ENCODE peak calls at places on chromosomes 16 and 17, in four cellular contexts. P, F, K and T are unnamed samples.

GRCh38 chr17:49727353-49727752 is 19.6 kb upstream of the SLC35B1 start:
- DNase-seq in F (no peak), K (no peak), P (no peak), T (no peak)

GRCh38 chr16:678858-679807 is 1.1 kb upstream of the STUB1 start:
- DNase-seq in P (peak), K (peak), F (peak), T (peak)

GRCh38 chr17:48642059-48642842 is 16.1 kb upstream of the HOXB9 start:
- DNase-seq in P (no peak), F (no peak), K (no peak), T (no peak)

GRCh38 chr16:11629071-11630030 is 38.9 kb upstream of the SNN start:
- DNase-seq in K (no peak), F (no peak), P (no peak), T (peak)

GRCh38 chr17:17358060-17358751 is 55.0 kb downstream of the NT5M start:
- DNase-seq in K (no peak), P (no peak), F (no peak), T (no peak)

GRCh38 chr16:57253410-57253927 is 8.4 kb downstream of the ARL2BP start:
- DNase-seq in P (no peak), K (no peak), F (no peak), T (no peak)

GRCh38 chr17:36500745-36501225 is 14.3 kb downstream of the ZNHIT3 start:
- DNase-seq in P (no peak), K (no peak), F (no peak), T (no peak)

GRCh38 chr17:28727727-28728363 is 743 bp upstream of the NEK8 start:
- DNase-seq in F (peak), K (peak), P (peak), T (peak)

GRCh38 chr16:3961449-3961849 is 80.9 kb upstream of the CREBBP start:
- DNase-seq in K (no peak), P (no peak), F (peak), T (no peak)

GRCh38 chr16:50360779-50361178 is 8.0 kb downstream of the BRD7 start:
- DNase-seq in P (no peak), K (no peak), F (no peak), T (no peak)

GRCh38 chr16:23857901-23858300 is 22.1 kb downstream of the PRKCB start:
- DNase-seq in P (no peak), K (no peak), F (no peak), T (no peak)

GRCh38 chr16:5502467-5502869 is 404.9 kb upstream of the EEF2KMT start:
- DNase-seq in F (no peak), P (peak), K (no peak), T (no peak)

GRCh38 chr17:1999557-2000251 is 25.4 kb downstream of the RTN4RL1 start:
- DNase-seq in K (peak), P (peak), F (no peak), T (no peak)

GRCh38 chr17:19569785-19570496 is 36.3 kb downstream of the SLC47A1 start:
- DNase-seq in F (no peak), P (no peak), K (no peak), T (no peak)

GRCh38 chr16:85386467-85387170 is 226.5 kb upstream of the GSE1 start:
- DNase-seq in F (no peak), P (peak), K (peak), T (no peak)

GRCh38 chr16:2213817-2214720 is 571 bp downstream of the PGP start:
- DNase-seq in P (no peak), F (no peak), K (no peak), T (peak)

GRCh38 chr17:50663812-50664374 is 29.2 kb downstream of the ABCC3 start:
- DNase-seq in K (no peak), P (no peak), F (no peak), T (no peak)

GRCh38 chr16:84585886-84586285 is 32.0 kb downstream of the COTL1 start:
- DNase-seq in P (peak), F (no peak), K (no peak), T (no peak)

GRCh38 chr16:85350973-85351372 is 238.7 kb upstream of the CIBAR2 start:
- DNase-seq in F (peak), P (peak), K (peak), T (no peak)

GRCh38 chr16:84514874-84515835 is 10.7 kb upstream of the MEAK7 start:
- DNase-seq in F (no peak), K (no peak), P (no peak), T (peak)

GRCh38 chr17:57600092-57600491 is 145.0 kb downstream of the CCDC182 start:
- DNase-seq in P (no peak), K (no peak), F (no peak), T (no peak)

GRCh38 chr16:86515420-86515779 is 5.1 kb downstream of the FOXF1 start:
- DNase-seq in F (no peak), P (no peak), K (no peak), T (no peak)

GRCh38 chr16:88948781-88949490 is 28.1 kb downstream of the CBFA2T3 start:
- DNase-seq in K (no peak), F (no peak), P (no peak), T (no peak)

GRCh38 chr17:64585146-64585545 is 77.0 kb downstream of the SMURF2 start:
- DNase-seq in K (no peak), F (no peak), P (no peak), T (no peak)

GRCh38 chr17:146983-147761 is 9.8 kb downstream of the SCGB1C2 start:
- DNase-seq in P (no peak), K (peak), F (no peak), T (no peak)

GRCh38 chr16:89845417-89845816 is 17.1 kb downstream of the SPIRE2 start:
- DNase-seq in K (no peak), F (no peak), P (no peak), T (peak)

GRCh38 chr17:4559851-4560820 is at the start of gene GGT6:
- DNase-seq in P (no peak), K (peak), F (no peak), T (no peak)

GRCh38 chr16:27599606-27600005 is 49.7 kb downstream of the KATNIP start:
- DNase-seq in P (no peak), F (no peak), K (no peak), T (no peak)

GRCh38 chr17:75694536-75694935 is 26.7 kb upstream of the ITGB4 start:
- DNase-seq in P (no peak), K (no peak), F (no peak), T (no peak)

GRCh38 chr17:8838551-8839095 is 28.9 kb downstream of the PIK3R6 start:
- DNase-seq in F (no peak), K (peak), P (no peak), T (no peak)

GRCh38 chr17:77254961-77255741 is 114.4 kb downstream of the SEC14L1 start:
- DNase-seq in P (no peak), K (peak), F (peak), T (no peak)

GRCh38 chr17:44108440-44109311 is 14.8 kb downstream of the HDAC5 start:
- DNase-seq in P (peak), F (peak), K (peak), T (no peak)

GRCh38 chr17:9924735-9925191 is 19.7 kb upstream of the RCVRN start:
- DNase-seq in P (no peak), F (peak), K (peak), T (peak)

GRCh38 chr16:4090476-4090875 is 25.8 kb downstream of the ADCY9 start:
- DNase-seq in K (no peak), F (no peak), P (no peak), T (no peak)